ENCODE peak calls at places on chromosomes 6 and 20, in six cellular contexts. B, S, G, P, H and O are unnamed samples.

GRCh38 chr6:163249651-163250101 is 164.8 kb upstream of the QKI start:
- DNase-seq in B (no peak), S (no peak), G (no peak), H (no peak), P (no peak), O (no peak)

GRCh38 chr6:126422912-126423311 is 83.0 kb downstream of the CENPW start:
- DNase-seq in G (peak), B (no peak), H (no peak), S (no peak), P (no peak), O (no peak)

GRCh38 chr6:166862287-166862977 is 93.9 kb downstream of the RNASET2 start:
- DNase-seq in S (peak), P (peak), H (peak), G (no peak), B (peak), O (no peak)

GRCh38 chr6:1574895-1575212 is 34.9 kb upstream of the FOXC1 start:
- DNase-seq in P (no peak), G (no peak), S (no peak), B (no peak), H (no peak), O (no peak)

GRCh38 chr6:13733178-13733851 is 21.7 kb upstream of the RANBP9 start:
- DNase-seq in B (no peak), H (no peak), G (no peak), P (no peak), S (peak), O (peak)

GRCh38 chr6:41702771-41703494 is 32.5 kb downstream of the TFEB start:
- DNase-seq in H (no peak), B (peak), G (no peak), S (no peak), P (no peak), O (no peak)

GRCh38 chr6:146028250-146028789 is 542 bp upstream of the GRM1 start:
- DNase-seq in G (no peak), B (peak), H (no peak), P (peak), S (peak), O (peak)

GRCh38 chr6:83071707-83072106 is 4.2 kb downstream of the DOP1A start:
- DNase-seq in H (no peak), G (no peak), B (no peak), S (no peak), P (no peak), O (no peak)

GRCh38 chr6:12895721-12896120 is 179.2 kb downstream of the PHACTR1 start:
- DNase-seq in S (no peak), G (no peak), H (no peak), B (no peak), P (no peak), O (no peak)

GRCh38 chr6:1524040-1524480 is 85.7 kb upstream of the FOXC1 start:
- DNase-seq in P (peak), G (peak), B (peak), S (peak), H (no peak), O (peak)

GRCh38 chr6:133240511-133241087 is 558 bp upstream of the EYA4 start:
- DNase-seq in P (no peak), S (peak), H (peak), G (no peak), B (no peak), O (no peak)

GRCh38 chr20:45958593-45958992 is 13.4 kb downstream of the ZNF335 start:
- DNase-seq in P (no peak), H (no peak), S (no peak), G (no peak), B (peak), O (no peak)

GRCh38 chr6:136609878-136610706 is 59.9 kb upstream of the MAP7 start:
- DNase-seq in G (peak), H (no peak), S (no peak), P (no peak), B (no peak), O (peak)

GRCh38 chr20:17457064-17457463 is 74.1 kb downstream of the BFSP1 start:
- DNase-seq in B (no peak), S (no peak), P (no peak), G (no peak), H (no peak), O (no peak)

GRCh38 chr6:75516757-75517156 is 23.2 kb upstream of the FILIP1 start:
- DNase-seq in G (no peak), B (no peak), H (no peak), S (no peak), P (no peak), O (no peak)

GRCh38 chr6:146895772-146896061 is 296.9 kb downstream of the ADGB start:
- DNase-seq in H (no peak), P (no peak), S (no peak), G (no peak), B (no peak), O (no peak)

GRCh38 chr20:59583428-59584277 is 20.7 kb upstream of the PHACTR3 start:
- DNase-seq in P (no peak), S (no peak), G (no peak), H (peak), B (peak), O (no peak)

GRCh38 chr6:41785689-41786450 is 1.6 kb upstream of the TOMM6 start:
- DNase-seq in S (peak), P (no peak), H (peak), B (no peak), G (no peak), O (no peak)

GRCh38 chr6:21634582-21634981 is 41.0 kb downstream of the SOX4 start:
- DNase-seq in P (no peak), G (no peak), H (no peak), B (no peak), S (no peak), O (peak)

GRCh38 chr20:25576783-25577530 is 8.4 kb downstream of the NINL start:
- DNase-seq in H (no peak), B (peak), S (no peak), P (no peak), G (no peak), O (no peak)

GRCh38 chr6:168001037-168001348 is 3.5 kb downstream of the KIF25 start:
- DNase-seq in P (no peak), H (no peak), G (no peak), S (no peak), B (no peak), O (no peak)

GRCh38 chr6:51147756-51148155 is 329.1 kb downstream of the TFAP2B start:
- DNase-seq in B (no peak), G (no peak), P (no peak), S (no peak), H (no peak), O (no peak)

GRCh38 chr6:156687875-156688549 is 89.2 kb upstream of the ARID1B start:
- DNase-seq in B (no peak), S (peak), G (no peak), P (no peak), H (peak), O (no peak)

GRCh38 chr6:3977875-3978711 is 100.8 kb downstream of the FAM217A start:
- DNase-seq in G (peak), B (no peak), H (no peak), P (peak), S (peak), O (peak)

GRCh38 chr6:112571486-112571885 is 224.4 kb downstream of the RFPL4B start:
- DNase-seq in B (no peak), P (no peak), G (no peak), S (no peak), H (no peak), O (no peak)